ENCODE peak calls at places on chromosome 5, in seven cellular contexts. One of them, this sample, is unnamed.

GRCh38 chr5:82522912-82523311 is 244.8 kb upstream of the RPS23 start:
- DNase-seq in GM23248: no peak
- DNase-seq in lower leg skin: no peak
- DNase-seq in small intestine: no peak
- DNase-seq in astrocyte of the spinal cord: no peak
- DNase-seq in coronary artery: no peak
- DNase-seq in testis: no peak
- DNase-seq in this sample: no peak

GRCh38 chr5:172696171-172696849 is 55.2 kb downstream of the NEURL1B start:
- DNase-seq in lower leg skin: no peak
- DNase-seq in GM23248: no peak
- DNase-seq in small intestine: no peak
- DNase-seq in testis: no peak
- DNase-seq in coronary artery: peak
- DNase-seq in astrocyte of the spinal cord: no peak
- DNase-seq in this sample: no peak

GRCh38 chr5:1199649-1200494 is 1.5 kb upstream of the SLC6A19 start:
- DNase-seq in small intestine: peak
- DNase-seq in testis: no peak
- DNase-seq in lower leg skin: no peak
- DNase-seq in GM23248: no peak
- DNase-seq in coronary artery: no peak
- DNase-seq in astrocyte of the spinal cord: no peak
- DNase-seq in this sample: no peak

GRCh38 chr5:61009907-61010306 is 64.9 kb downstream of the NDUFAF2 start:
- DNase-seq in small intestine: no peak
- DNase-seq in GM23248: no peak
- DNase-seq in coronary artery: no peak
- DNase-seq in astrocyte of the spinal cord: no peak
- DNase-seq in testis: no peak
- DNase-seq in lower leg skin: no peak
- DNase-seq in this sample: no peak

GRCh38 chr5:59433174-59433573 is 460.4 kb downstream of the PDE4D start:
- DNase-seq in GM23248: no peak
- DNase-seq in small intestine: no peak
- DNase-seq in coronary artery: no peak
- DNase-seq in astrocyte of the spinal cord: no peak
- DNase-seq in testis: no peak
- DNase-seq in lower leg skin: no peak
- DNase-seq in this sample: no peak

GRCh38 chr5:180097926-180098325 is 26.4 kb upstream of the RNF130 start:
- DNase-seq in GM23248: no peak
- DNase-seq in testis: no peak
- DNase-seq in lower leg skin: no peak
- DNase-seq in astrocyte of the spinal cord: no peak
- DNase-seq in coronary artery: no peak
- DNase-seq in small intestine: no peak
- DNase-seq in this sample: no peak

GRCh38 chr5:180532268-180532667 is 38.1 kb downstream of the CNOT6 start:
- DNase-seq in small intestine: no peak
- DNase-seq in coronary artery: no peak
- DNase-seq in testis: no peak
- DNase-seq in GM23248: no peak
- DNase-seq in lower leg skin: no peak
- DNase-seq in astrocyte of the spinal cord: no peak
- DNase-seq in this sample: no peak

GRCh38 chr5:167730121-167730520 is 561.3 kb upstream of the WWC1 start:
- DNase-seq in lower leg skin: no peak
- DNase-seq in GM23248: peak
- DNase-seq in coronary artery: no peak
- DNase-seq in testis: no peak
- DNase-seq in small intestine: no peak
- DNase-seq in astrocyte of the spinal cord: peak
- DNase-seq in this sample: peak

GRCh38 chr5:12111263-12111662 is 207.0 kb upstream of the CTNND2 start:
- DNase-seq in coronary artery: no peak
- DNase-seq in small intestine: peak
- DNase-seq in astrocyte of the spinal cord: no peak
- DNase-seq in GM23248: no peak
- DNase-seq in testis: no peak
- DNase-seq in lower leg skin: no peak
- DNase-seq in this sample: no peak

GRCh38 chr5:72063219-72063819 is 44.0 kb upstream of the MAP1B start:
- DNase-seq in lower leg skin: no peak
- DNase-seq in GM23248: peak
- DNase-seq in small intestine: no peak
- DNase-seq in testis: peak
- DNase-seq in astrocyte of the spinal cord: peak
- DNase-seq in coronary artery: no peak
- DNase-seq in this sample: peak

GRCh38 chr5:56200856-56201638 is 32.1 kb downstream of the ANKRD55 start:
- DNase-seq in astrocyte of the spinal cord: peak
- DNase-seq in small intestine: peak
- DNase-seq in GM23248: peak
- DNase-seq in lower leg skin: peak
- DNase-seq in coronary artery: no peak
- DNase-seq in testis: peak
- DNase-seq in this sample: peak

GRCh38 chr5:75734913-75735789 is 17.9 kb upstream of the POC5 start:
- DNase-seq in coronary artery: no peak
- DNase-seq in GM23248: peak
- DNase-seq in lower leg skin: no peak
- DNase-seq in small intestine: peak
- DNase-seq in testis: peak
- DNase-seq in astrocyte of the spinal cord: peak
- DNase-seq in this sample: no peak

GRCh38 chr5:61918606-61919005 is 387.4 kb upstream of the KIF2A start:
- DNase-seq in astrocyte of the spinal cord: no peak
- DNase-seq in testis: no peak
- DNase-seq in small intestine: peak
- DNase-seq in GM23248: no peak
- DNase-seq in lower leg skin: no peak
- DNase-seq in coronary artery: no peak
- DNase-seq in this sample: no peak

GRCh38 chr5:61768692-61769281 is 436.7 kb downstream of the ZSWIM6 start:
- DNase-seq in coronary artery: no peak
- DNase-seq in testis: peak
- DNase-seq in astrocyte of the spinal cord: peak
- DNase-seq in small intestine: peak
- DNase-seq in GM23248: peak
- DNase-seq in lower leg skin: no peak
- DNase-seq in this sample: no peak

GRCh38 chr5:122192883-122193496 is 63.6 kb downstream of the ZNF474 start:
- DNase-seq in testis: peak
- DNase-seq in lower leg skin: peak
- DNase-seq in astrocyte of the spinal cord: peak
- DNase-seq in small intestine: peak
- DNase-seq in coronary artery: no peak
- DNase-seq in GM23248: peak
- DNase-seq in this sample: peak

GRCh38 chr5:151236888-151237287 is 13.0 kb upstream of the CCDC69 start:
- DNase-seq in small intestine: no peak
- DNase-seq in GM23248: no peak
- DNase-seq in coronary artery: no peak
- DNase-seq in astrocyte of the spinal cord: no peak
- DNase-seq in testis: no peak
- DNase-seq in lower leg skin: no peak
- DNase-seq in this sample: no peak

GRCh38 chr5:151238303-151238741 is 14.4 kb upstream of the CCDC69 start:
- DNase-seq in GM23248: no peak
- DNase-seq in coronary artery: no peak
- DNase-seq in small intestine: no peak
- DNase-seq in astrocyte of the spinal cord: no peak
- DNase-seq in testis: peak
- DNase-seq in lower leg skin: no peak
- DNase-seq in this sample: no peak

GRCh38 chr5:151237685-151238084 is 13.8 kb upstream of the CCDC69 start:
- DNase-seq in testis: no peak
- DNase-seq in astrocyte of the spinal cord: no peak
- DNase-seq in GM23248: no peak
- DNase-seq in coronary artery: no peak
- DNase-seq in lower leg skin: no peak
- DNase-seq in small intestine: no peak
- DNase-seq in this sample: no peak

GRCh38 chr5:151240891-151241290 is 12.1 kb upstream of the GM2A start:
- DNase-seq in testis: no peak
- DNase-seq in lower leg skin: no peak
- DNase-seq in small intestine: no peak
- DNase-seq in astrocyte of the spinal cord: no peak
- DNase-seq in GM23248: no peak
- DNase-seq in coronary artery: no peak
- DNase-seq in this sample: no peak

GRCh38 chr5:151239237-151239861 is 13.6 kb upstream of the GM2A start:
- DNase-seq in small intestine: peak
- DNase-seq in astrocyte of the spinal cord: peak
- DNase-seq in coronary artery: peak
- DNase-seq in lower leg skin: no peak
- DNase-seq in testis: peak
- DNase-seq in GM23248: peak
- DNase-seq in this sample: peak
- H3K4me3 ChIP-seq in small intestine: no peak
- H3K4me3 ChIP-seq in astrocyte of the spinal cord: no peak
- H3K4me3 ChIP-seq in coronary artery: peak
- H3K4me3 ChIP-seq in lower leg skin: no peak
- H3K4me3 ChIP-seq in testis: peak
- H3K4me3 ChIP-seq in GM23248: peak
- H3K4me3 ChIP-seq in this sample: no peak

GRCh38 chr5:141223112-141223783 is at the start of gene PCDHB14:
- DNase-seq in small intestine: no peak
- DNase-seq in coronary artery: no peak
- DNase-seq in GM23248: peak
- DNase-seq in astrocyte of the spinal cord: no peak
- DNase-seq in lower leg skin: no peak
- DNase-seq in testis: no peak
- DNase-seq in this sample: no peak
- H3K4me3 ChIP-seq in small intestine: no peak
- H3K4me3 ChIP-seq in coronary artery: peak
- H3K4me3 ChIP-seq in GM23248: peak
- H3K4me3 ChIP-seq in astrocyte of the spinal cord: no peak
- H3K4me3 ChIP-seq in lower leg skin: no peak
- H3K4me3 ChIP-seq in testis: no peak
- H3K4me3 ChIP-seq in this sample: peak

GRCh38 chr5:174381241-174381640 is 335.7 kb downstream of the NSG2 start:
- DNase-seq in astrocyte of the spinal cord: no peak
- DNase-seq in testis: no peak
- DNase-seq in coronary artery: no peak
- DNase-seq in GM23248: no peak
- DNase-seq in lower leg skin: no peak
- DNase-seq in small intestine: no peak
- DNase-seq in this sample: no peak

GRCh38 chr5:174376726-174377373 is 331.3 kb downstream of the NSG2 start:
- DNase-seq in small intestine: no peak
- DNase-seq in astrocyte of the spinal cord: no peak
- DNase-seq in GM23248: no peak
- DNase-seq in coronary artery: no peak
- DNase-seq in lower leg skin: no peak
- DNase-seq in testis: no peak
- DNase-seq in this sample: no peak

GRCh38 chr5:174380311-174380710 is 334.8 kb downstream of the NSG2 start:
- DNase-seq in lower leg skin: no peak
- DNase-seq in astrocyte of the spinal cord: no peak
- DNase-seq in testis: no peak
- DNase-seq in GM23248: no peak
- DNase-seq in small intestine: no peak
- DNase-seq in coronary artery: no peak
- DNase-seq in this sample: no peak

GRCh38 chr5:174376056-174376455 is 330.6 kb downstream of the NSG2 start:
- DNase-seq in lower leg skin: no peak
- DNase-seq in coronary artery: no peak
- DNase-seq in astrocyte of the spinal cord: no peak
- DNase-seq in testis: no peak
- DNase-seq in GM23248: no peak
- DNase-seq in small intestine: no peak
- DNase-seq in this sample: no peak

DNA sequence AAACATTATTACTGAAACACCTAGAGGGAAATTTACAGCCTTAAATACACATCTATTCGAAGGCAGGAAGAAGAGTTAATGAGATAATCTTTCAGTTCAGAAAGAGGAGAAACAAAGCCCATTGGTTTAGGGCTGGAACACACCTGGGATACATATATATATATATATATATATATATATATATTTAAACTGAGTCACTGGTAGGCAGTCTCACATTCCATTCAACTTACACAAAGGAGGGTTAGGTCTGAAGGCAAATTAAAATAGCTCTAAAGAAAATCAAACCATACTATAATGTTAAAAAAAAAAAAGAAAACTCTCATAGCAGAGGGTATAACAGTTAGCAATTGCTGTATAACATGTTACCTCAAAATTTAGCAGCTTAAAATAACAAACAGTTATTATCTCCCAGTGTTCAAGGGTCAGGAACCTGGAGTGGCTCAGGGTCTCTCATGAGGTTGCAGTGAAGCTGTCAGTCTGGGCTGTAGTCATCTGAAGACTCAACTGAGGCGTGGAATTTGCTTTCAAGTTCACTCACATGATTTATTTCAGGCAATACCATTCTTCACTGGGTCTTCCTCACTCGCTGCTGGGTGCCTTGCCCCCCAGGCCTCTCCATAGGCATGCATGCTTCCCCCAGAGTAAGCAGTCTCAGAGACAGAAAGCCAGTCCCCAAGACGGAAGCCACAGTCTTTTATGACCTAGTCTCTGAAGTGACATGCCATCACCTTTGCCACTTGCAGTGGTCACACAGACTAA is 332.8 kb downstream of the NSG2 start:
- DNase-seq in astrocyte of the spinal cord: no peak
- DNase-seq in lower leg skin: no peak
- DNase-seq in testis: no peak
- DNase-seq in coronary artery: no peak
- DNase-seq in GM23248: no peak
- DNase-seq in small intestine: no peak
- DNase-seq in this sample: no peak
- H3K4me3 ChIP-seq in astrocyte of the spinal cord: no peak
- H3K4me3 ChIP-seq in lower leg skin: no peak
- H3K4me3 ChIP-seq in testis: no peak
- H3K4me3 ChIP-seq in coronary artery: no peak
- H3K4me3 ChIP-seq in GM23248: no peak
- H3K4me3 ChIP-seq in small intestine: no peak
- H3K4me3 ChIP-seq in this sample: no peak

GRCh38 chr5:14714706-14715105 is 50.2 kb downstream of the OTULIN start:
- DNase-seq in testis: no peak
- DNase-seq in small intestine: no peak
- DNase-seq in GM23248: no peak
- DNase-seq in coronary artery: no peak
- DNase-seq in astrocyte of the spinal cord: no peak
- DNase-seq in lower leg skin: no peak
- DNase-seq in this sample: no peak

GRCh38 chr5:14712131-14712530 is 47.6 kb downstream of the OTULIN start:
- DNase-seq in small intestine: no peak
- DNase-seq in GM23248: no peak
- DNase-seq in astrocyte of the spinal cord: no peak
- DNase-seq in testis: no peak
- DNase-seq in lower leg skin: no peak
- DNase-seq in coronary artery: no peak
- DNase-seq in this sample: no peak

GRCh38 chr5:14712666-14713065 is 48.1 kb downstream of the OTULIN start:
- DNase-seq in small intestine: no peak
- DNase-seq in astrocyte of the spinal cord: no peak
- DNase-seq in lower leg skin: no peak
- DNase-seq in coronary artery: no peak
- DNase-seq in GM23248: no peak
- DNase-seq in testis: no peak
- DNase-seq in this sample: no peak

GRCh38 chr5:14715481-14715880 is 51.0 kb downstream of the OTULIN start:
- DNase-seq in small intestine: no peak
- DNase-seq in astrocyte of the spinal cord: no peak
- DNase-seq in GM23248: peak
- DNase-seq in coronary artery: no peak
- DNase-seq in lower leg skin: no peak
- DNase-seq in testis: no peak
- DNase-seq in this sample: no peak

GRCh38 chr5:14713476-14714384 is 49.2 kb downstream of the OTULIN start:
- DNase-seq in small intestine: no peak
- DNase-seq in astrocyte of the spinal cord: no peak
- DNase-seq in coronary artery: no peak
- DNase-seq in lower leg skin: no peak
- DNase-seq in GM23248: no peak
- DNase-seq in testis: no peak
- DNase-seq in this sample: no peak
- H3K4me3 ChIP-seq in small intestine: no peak
- H3K4me3 ChIP-seq in astrocyte of the spinal cord: no peak
- H3K4me3 ChIP-seq in coronary artery: no peak
- H3K4me3 ChIP-seq in lower leg skin: no peak
- H3K4me3 ChIP-seq in GM23248: no peak
- H3K4me3 ChIP-seq in testis: no peak
- H3K4me3 ChIP-seq in this sample: no peak